ENCODE peak calls at places on chromosomes 5 and 9, in five cellular contexts. A is IMR-90, J is A549, Z is GM12878, P is H1. F is an unnamed sample.

GRCh38 chr5:120354126-120354525 is 110.0 kb upstream of the PRR16 start:
- DNase-seq in A (no peak), Z (no peak), P (no peak), J (no peak), F (no peak)

GRCh38 chr5:15524712-15525111 is 24.7 kb downstream of the FBXL7 start:
- DNase-seq in J (no peak), Z (no peak), P (no peak), A (no peak), F (no peak)

GRCh38 chr5:150227606-150228273 is 37.9 kb downstream of the SLC6A7 start:
- DNase-seq in J (peak), P (no peak), A (peak), Z (no peak), F (no peak)

GRCh38 chr5:174273325-174273724 is 227.8 kb downstream of the NSG2 start:
- DNase-seq in Z (peak), A (no peak), J (no peak), P (no peak), F (no peak)

GRCh38 chr9:91825422-91825821 is 124.6 kb downstream of the ROR2 start:
- DNase-seq in Z (no peak), P (no peak), J (no peak), A (peak), F (no peak)

GRCh38 chr5:22852807-22853670 is at the start of gene CDH12:
- DNase-seq in A (no peak), P (peak), Z (no peak), J (no peak), F (no peak)

GRCh38 chr9:90659626-90660364 is 17.2 kb upstream of the DIRAS2 start:
- DNase-seq in A (peak), Z (no peak), P (no peak), J (no peak), F (no peak)

GRCh38 chr5:113150221-113150620 is 173.6 kb downstream of the DCP2 start:
- DNase-seq in J (no peak), P (no peak), Z (no peak), A (no peak), F (no peak)

GRCh38 chr5:37437716-37438115 is 58.6 kb downstream of the WDR70 start:
- DNase-seq in A (peak), Z (no peak), P (no peak), J (no peak), F (no peak)

GRCh38 chr9:127279717-127280285 is 15.2 kb downstream of the GARNL3 start:
- DNase-seq in A (no peak), P (no peak), Z (no peak), J (no peak), F (no peak)

GRCh38 chr5:126124706-126125345 is 298.4 kb upstream of the GRAMD2B start:
- DNase-seq in Z (no peak), A (peak), J (no peak), P (no peak), F (peak)

GRCh38 chr9:123914517-123915199 is 15.3 kb downstream of the DENND1A start:
- DNase-seq in P (no peak), J (no peak), A (no peak), Z (no peak), F (no peak)

GRCh38 chr5:160968480-160968879 is 116.5 kb upstream of the ATP10B start:
- DNase-seq in J (no peak), A (no peak), Z (no peak), P (no peak), F (no peak)

GRCh38 chr9:133351908-133352634 is 4.1 kb downstream of the RPL7A start:
- DNase-seq in A (peak), Z (no peak), J (peak), P (peak), F (no peak)

GRCh38 chr9:88922091-88922490 is 69.2 kb upstream of the S1PR3 start:
- DNase-seq in J (no peak), Z (peak), P (no peak), A (no peak), F (no peak)

GRCh38 chr9:77556396-77556795 is 91.7 kb downstream of the GNA14 start:
- DNase-seq in J (no peak), P (no peak), Z (no peak), A (no peak), F (no peak)

GRCh38 chr9:23754551-23754950 is 71.5 kb downstream of the ELAVL2 start:
- DNase-seq in J (no peak), A (no peak), Z (no peak), P (no peak), F (no peak)

GRCh38 chr9:125763373-125763772 is 16.2 kb downstream of the PBX3 start:
- DNase-seq in A (peak), Z (no peak), J (peak), P (no peak), F (no peak)

GRCh38 chr5:96090205-96090604 is 128.6 kb upstream of the ELL2 start:
- DNase-seq in A (no peak), P (no peak), Z (no peak), J (no peak), F (no peak)

GRCh38 chr5:163696270-163696887 is 191.0 kb downstream of the MAT2B start:
- DNase-seq in A (peak), Z (peak), P (peak), J (peak), F (peak)

GRCh38 chr9:134502261-134503211 is 139.1 kb upstream of the COL5A1 start:
- DNase-seq in J (peak), A (peak), Z (no peak), P (no peak), F (no peak)

GRCh38 chr5:72326298-72326649 is 6.1 kb downstream of the PTCD2 start:
- DNase-seq in P (no peak), A (no peak), J (no peak), Z (no peak), F (no peak)

GRCh38 chr9:87250205-87250604 is 247.5 kb upstream of the DAPK1 start:
- DNase-seq in P (no peak), A (no peak), J (no peak), Z (no peak), F (no peak)

GRCh38 chr5:31007672-31008071 is 185.8 kb upstream of the CDH6 start:
- DNase-seq in Z (no peak), A (no peak), P (no peak), J (no peak), F (no peak)

GRCh38 chr9:22374021-22374420 is 72.6 kb upstream of the DMRTA1 start:
- DNase-seq in Z (no peak), P (no peak), J (no peak), A (no peak), F (no peak)
- TF ChIP-seq CEBPB in Z (no peak), P (no peak), J (no peak), A (no peak), F (no peak)

GRCh38 chr5:33631786-33632185 is 191.0 kb downstream of the TARS1 start:
- DNase-seq in P (no peak), A (peak), J (no peak), Z (peak), F (no peak)
- TF ChIP-seq CEBPB in P (no peak), A (no peak), J (no peak), Z (no peak), F (no peak)

DNA sequence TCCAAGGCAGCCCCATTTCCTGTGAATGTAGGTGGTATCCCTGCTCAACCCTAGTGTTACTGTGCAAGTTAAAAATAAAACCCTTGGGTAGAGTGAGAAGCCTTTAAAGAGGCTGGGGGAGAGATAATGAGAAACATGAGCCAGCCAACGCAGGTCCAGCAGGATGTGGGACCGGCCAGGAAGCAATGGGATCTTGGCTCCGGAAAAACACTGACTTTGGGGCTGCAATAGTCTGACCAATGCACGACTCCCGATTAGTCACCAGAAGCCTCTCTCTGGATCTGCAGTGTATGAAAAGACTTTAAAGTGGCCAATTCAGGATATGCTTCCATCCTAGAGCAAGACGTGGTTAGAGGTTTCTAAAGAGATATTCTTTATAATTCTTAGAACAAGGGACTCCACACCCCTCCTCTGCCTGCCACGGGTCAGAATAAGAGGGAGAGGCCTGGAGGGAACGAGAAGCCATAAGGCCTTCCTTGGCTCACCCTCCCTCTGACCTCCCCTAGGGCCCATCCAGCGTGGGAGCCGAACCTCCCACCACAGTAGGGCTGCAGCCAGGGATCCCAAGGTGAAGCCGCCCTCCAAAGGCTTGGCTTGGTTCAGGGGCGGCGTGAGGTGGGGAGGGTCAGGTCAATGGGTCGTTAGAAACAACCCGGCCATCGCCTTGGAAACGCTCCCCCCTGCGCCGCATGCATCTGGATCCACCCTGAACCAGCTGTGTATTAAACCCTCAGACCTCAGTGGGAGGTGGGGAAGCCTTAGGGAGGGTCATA is 11.3 kb downstream of the FGF1 start:
- DNase-seq in J (no peak), P (no peak), A (peak), Z (no peak), F (no peak)
- TF ChIP-seq CEBPB in J (no peak), P (no peak), A (peak), Z (no peak), F (no peak)

GRCh38 chr5:102893942-102894341 is 138.8 kb downstream of the PAM start:
- DNase-seq in J (no peak), P (no peak), A (no peak), Z (no peak), F (no peak)
- TF ChIP-seq CEBPB in J (no peak), P (no peak), A (no peak), Z (no peak), F (no peak)

F was measured in HCT116.